ENCODE peak calls at places on chromosomes 3 and 15, in seven cellular contexts. K, D, H, T, L, W and Z are unnamed samples.

GRCh38 chr15:99511529-99511864 is 54.3 kb upstream of the MEF2A start:
- DNase-seq in K (peak), D (no peak), H (no peak), T (no peak), L (no peak), W (no peak), Z (no peak)

GRCh38 chr3:88640581-88640980 is 466.8 kb upstream of the EPHA3 start:
- DNase-seq in K (no peak), D (no peak), H (no peak), T (no peak), L (no peak), W (no peak), Z (no peak)

GRCh38 chr3:74273555-74274402 is 340.7 kb downstream of the CNTN3 start:
- DNase-seq in K (no peak), D (no peak), H (no peak), T (no peak), L (no peak), W (no peak), Z (no peak)

GRCh38 chr15:49751191-49751590 is 130.3 kb downstream of the DTWD1 start:
- DNase-seq in K (no peak), D (no peak), H (no peak), T (no peak), L (no peak), W (no peak), Z (no peak)

GRCh38 chr15:31397851-31398661 is 71.4 kb downstream of the KLF13 start:
- DNase-seq in K (no peak), D (peak), H (peak), T (no peak), L (peak), W (no peak), Z (no peak)

GRCh38 chr15:33621156-33621555 is 310.4 kb downstream of the RYR3 start:
- DNase-seq in K (no peak), D (no peak), H (no peak), T (no peak), L (no peak), W (no peak), Z (no peak)

GRCh38 chr15:92869263-92869940 is 30.7 kb upstream of the CHD2 start:
- DNase-seq in K (peak), D (no peak), H (peak), T (no peak), L (peak), W (no peak), Z (no peak)

GRCh38 chr3:173538410-173538809 is 140.9 kb downstream of the NLGN1 start:
- DNase-seq in K (no peak), D (no peak), H (peak), T (no peak), L (peak), W (no peak), Z (no peak)

GRCh38 chr3:20040476-20041196 is 390 bp downstream of the KAT2B start:
- DNase-seq in K (peak), D (peak), H (peak), T (peak), L (peak), W (peak), Z (peak)

GRCh38 chr15:37801529-37801928 is 132.9 kb upstream of the TMCO5A start:
- DNase-seq in K (no peak), D (no peak), H (no peak), T (no peak), L (no peak), W (no peak), Z (no peak)

GRCh38 chr3:144921710-144922109 is 950.1 kb downstream of the DIPK2A start:
- DNase-seq in K (no peak), D (no peak), H (no peak), T (no peak), L (no peak), W (no peak), Z (no peak)

GRCh38 chr3:12143949-12144504 is 14.7 kb downstream of the TIMP4 start:
- DNase-seq in K (peak), D (no peak), H (no peak), T (no peak), L (no peak), W (no peak), Z (peak)

GRCh38 chr3:129485681-129486056 is 42.8 kb upstream of the RHO start:
- DNase-seq in K (peak), D (no peak), H (peak), T (no peak), L (peak), W (no peak), Z (peak)

GRCh38 chr15:52018244-52018643 is 775 bp upstream of the MAPK6 start:
- DNase-seq in K (peak), D (no peak), H (peak), T (no peak), L (no peak), W (no peak), Z (peak)

GRCh38 chr3:12993623-12994356 is 79.4 kb downstream of the IQSEC1 start:
- DNase-seq in K (no peak), D (peak), H (peak), T (no peak), L (peak), W (peak), Z (peak)

GRCh38 chr3:185729335-185729715 is 95.5 kb downstream of the IGF2BP2 start:
- DNase-seq in K (peak), D (no peak), H (peak), T (no peak), L (no peak), W (no peak), Z (peak)

GRCh38 chr15:83108266-83109219 is 1.1 kb downstream of the TM6SF1 start:
- DNase-seq in K (peak), D (no peak), H (peak), T (no peak), L (peak), W (no peak), Z (peak)

GRCh38 chr15:73902121-73903020 is 23.9 kb upstream of the LOXL1 start:
- DNase-seq in K (no peak), D (no peak), H (no peak), T (no peak), L (peak), W (no peak), Z (no peak)

GRCh38 chr3:167733961-167734497 is 663 bp downstream of the PDCD10 start:
- DNase-seq in K (peak), D (no peak), H (peak), T (no peak), L (no peak), W (no peak), Z (peak)

GRCh38 chr3:187919535-187919934 is 174.3 kb upstream of the BCL6 start:
- DNase-seq in K (no peak), D (no peak), H (no peak), T (no peak), L (no peak), W (no peak), Z (no peak)

GRCh38 chr3:25783661-25784512 is 644 bp upstream of the NGLY1 start:
- DNase-seq in K (peak), D (peak), H (peak), T (peak), L (peak), W (no peak), Z (peak)

GRCh38 chr15:38332711-38333110 is 80.1 kb downstream of the SPRED1 start:
- DNase-seq in K (no peak), D (no peak), H (no peak), T (no peak), L (no peak), W (no peak), Z (no peak)

GRCh38 chr3:169662215-169663070 is 1.1 kb downstream of the MECOM start:
- DNase-seq in K (peak), D (peak), H (peak), T (peak), L (peak), W (peak), Z (peak)

GRCh38 chr3:115688408-115688807 is 65.1 kb downstream of the GAP43 start:
- DNase-seq in K (no peak), D (peak), H (no peak), T (no peak), L (no peak), W (no peak), Z (no peak)

GRCh38 chr3:177606891-177607290 is 409.6 kb upstream of the TBL1XR1 start:
- DNase-seq in K (no peak), D (no peak), H (peak), T (no peak), L (peak), W (no peak), Z (no peak)

GRCh38 chr3:118075873-118076272 is 958.8 kb downstream of the IGSF11 start:
- DNase-seq in K (peak), D (no peak), H (no peak), T (no peak), L (no peak), W (no peak), Z (no peak)

GRCh38 chr15:101088788-101089578 is 162.9 kb downstream of the CHSY1 start:
- DNase-seq in K (no peak), D (peak), H (peak), T (peak), L (peak), W (peak), Z (peak)

GRCh38 chr3:35064761-35065160 is 574.6 kb upstream of the ARPP21 start:
- DNase-seq in K (no peak), D (no peak), H (no peak), T (no peak), L (no peak), W (no peak), Z (no peak)

GRCh38 chr3:3196148-3196861 is 16.8 kb upstream of the CRBN start:
- DNase-seq in K (no peak), D (peak), H (peak), T (no peak), L (peak), W (peak), Z (peak)

GRCh38 chr3:58973796-58974195 is 76.0 kb downstream of the CFAP20DC start:
- DNase-seq in K (peak), D (no peak), H (peak), T (no peak), L (no peak), W (no peak), Z (peak)

GRCh38 chr3:172244011-172244410 is 204.2 kb downstream of the GHSR start:
- DNase-seq in K (peak), D (no peak), H (peak), T (no peak), L (no peak), W (no peak), Z (peak)

GRCh38 chr3:88824646-88825303 is 282.6 kb upstream of the EPHA3 start:
- DNase-seq in K (no peak), D (no peak), H (no peak), T (no peak), L (no peak), W (no peak), Z (peak)

GRCh38 chr3:105676621-105677300 is 192.1 kb downstream of the CBLB start:
- DNase-seq in K (no peak), D (no peak), H (peak), T (no peak), L (no peak), W (no peak), Z (no peak)

GRCh38 chr3:191882289-191882688 is 421.3 kb downstream of the PYDC2 start:
- DNase-seq in K (no peak), D (no peak), H (peak), T (no peak), L (peak), W (no peak), Z (no peak)

GRCh38 chr3:139121513-139122220 is 77.0 kb upstream of the PRR23C start:
- DNase-seq in K (peak), D (no peak), H (peak), T (no peak), L (no peak), W (no peak), Z (no peak)

GRCh38 chr15:74776851-74777768 is 4.8 kb upstream of the CSK start:
- DNase-seq in K (no peak), D (peak), H (peak), T (no peak), L (peak), W (no peak), Z (peak)

GRCh38 chr15:92667291-92667904 is 11.8 kb upstream of the FAM174B start:
- DNase-seq in K (no peak), D (no peak), H (peak), T (no peak), L (peak), W (no peak), Z (peak)

GRCh38 chr3:127574880-127575878 is 15.4 kb downstream of the TPRA1 start:
- DNase-seq in K (peak), D (peak), H (peak), T (peak), L (peak), W (peak), Z (peak)

GRCh38 chr3:148957586-148957985 is 33.8 kb upstream of the GYG1 start:
- DNase-seq in K (no peak), D (peak), H (no peak), T (no peak), L (peak), W (peak), Z (no peak)

GRCh38 chr3:80649170-80649569 is 881.4 kb upstream of the ROBO1 start:
- DNase-seq in K (no peak), D (no peak), H (no peak), T (no peak), L (no peak), W (no peak), Z (no peak)
- H3K4ac ChIP-seq in K (no peak), D (no peak), H (no peak), T (no peak), L (no peak), W (no peak), Z (no peak)

DNA sequence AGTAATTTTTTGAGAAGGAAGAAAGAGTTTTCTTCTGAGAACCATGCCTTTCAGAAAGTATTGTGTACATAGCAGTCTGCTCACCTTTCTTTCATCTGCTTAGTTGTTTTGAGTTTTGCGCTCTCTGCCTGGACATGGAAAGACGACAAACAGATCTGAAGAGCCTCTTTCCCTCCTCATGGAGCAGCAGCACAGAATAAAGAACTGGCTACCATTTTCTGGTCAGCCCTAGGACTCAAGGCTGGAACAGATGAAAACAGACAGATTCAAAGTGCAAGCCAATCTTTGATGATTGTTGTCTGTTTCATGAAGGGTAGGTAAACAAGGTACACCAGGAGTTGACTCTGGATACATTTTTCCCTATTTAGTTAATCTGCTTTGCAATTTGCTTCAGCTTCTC is 34.9 kb upstream of the MINAR1 start:
- DNase-seq in K (no peak), D (no peak), H (no peak), T (no peak), L (no peak), W (no peak), Z (no peak)
- H3K18ac ChIP-seq in K (no peak), D (no peak), H (no peak), T (no peak), L (no peak), W (no peak), Z (no peak)

GRCh38 chr3:46999516-47000197 is 20.2 kb downstream of the NBEAL2 start:
- DNase-seq in K (no peak), D (no peak), H (no peak), T (no peak), L (no peak), W (no peak), Z (no peak)
- H3K4ac ChIP-seq in K (no peak), D (no peak), H (no peak), T (no peak), L (no peak), W (no peak), Z (no peak)

DNA sequence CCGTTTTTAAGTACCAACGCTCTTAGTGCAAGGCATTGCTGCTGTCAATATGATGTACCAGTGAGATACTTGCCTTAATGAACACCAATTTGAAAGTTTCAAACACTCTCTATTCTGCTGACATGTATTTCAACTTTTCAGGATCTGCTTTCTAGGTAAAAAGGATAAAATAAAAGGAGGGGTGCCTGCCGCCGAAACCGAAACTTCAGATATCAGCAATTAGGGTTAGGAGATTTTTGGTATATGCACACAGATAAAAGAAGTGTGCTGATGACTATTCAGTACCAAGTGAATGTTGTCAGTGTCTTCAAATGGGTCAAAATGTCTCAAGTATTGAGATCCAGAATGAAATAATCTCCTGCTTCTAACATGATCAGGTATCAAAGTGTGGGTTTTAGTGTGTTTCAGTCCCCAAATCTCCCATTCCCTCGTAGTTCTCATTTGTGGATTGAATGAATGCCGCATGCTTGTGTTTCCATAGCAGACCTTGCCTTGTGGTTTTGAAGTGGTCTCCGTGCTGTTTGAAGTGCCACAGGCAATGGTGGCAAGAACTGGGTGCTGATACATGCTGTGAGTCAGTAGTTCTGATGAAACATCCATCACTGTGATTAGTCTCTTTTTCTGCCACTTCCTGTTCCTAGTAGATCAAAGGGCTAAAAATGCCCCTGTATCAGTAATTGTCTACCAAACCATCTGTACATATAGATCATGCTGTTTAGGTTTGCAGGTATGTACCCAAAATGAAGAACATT is 22.5 kb downstream of the CHST14 start:
- DNase-seq in K (no peak), D (no peak), H (no peak), T (no peak), L (no peak), W (no peak), Z (peak)
- H3K18ac ChIP-seq in K (no peak), D (no peak), H (no peak), T (no peak), L (no peak), W (no peak), Z (no peak)

DNA sequence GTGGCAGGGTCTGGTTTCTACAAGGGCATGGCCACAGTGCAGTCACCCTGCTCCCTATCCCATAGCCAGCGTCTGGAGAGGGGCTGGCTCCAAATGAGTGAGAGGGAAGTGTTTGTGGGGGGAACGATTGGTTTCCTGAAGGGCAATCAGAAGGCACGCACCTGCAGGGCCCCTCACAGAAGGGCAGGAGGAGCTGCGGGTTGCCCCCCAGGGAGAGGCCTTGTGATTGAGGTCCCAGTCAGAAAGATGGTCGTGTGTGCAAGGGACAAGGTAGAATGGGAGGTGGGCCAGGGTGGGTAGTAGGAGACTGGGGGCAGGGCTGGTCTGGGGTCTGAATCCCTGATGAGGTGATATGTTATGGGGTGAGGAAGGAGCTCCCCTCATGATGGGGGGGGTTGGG is 35.8 kb downstream of the LIMD1 start:
- DNase-seq in K (no peak), D (no peak), H (no peak), T (no peak), L (no peak), W (no peak), Z (no peak)
- H3K4ac ChIP-seq in K (no peak), D (no peak), H (no peak), T (no peak), L (no peak), W (no peak), Z (peak)

GRCh38 chr3:38141952-38142273 is 3.5 kb downstream of the MYD88 start:
- DNase-seq in K (no peak), D (no peak), H (no peak), T (no peak), L (no peak), W (no peak), Z (no peak)
- H3K18ac ChIP-seq in K (no peak), D (no peak), H (no peak), T (no peak), L (no peak), W (no peak), Z (no peak)

GRCh38 chr3:142470826-142471225 is 23.0 kb upstream of the XRN1 start:
- DNase-seq in K (no peak), D (no peak), H (no peak), T (no peak), L (no peak), W (no peak), Z (no peak)
- H3K4ac ChIP-seq in K (no peak), D (no peak), H (no peak), T (no peak), L (no peak), W (no peak), Z (no peak)